ENCODE peak calls at places on chromosomes 5 and 9, in five cellular contexts. Q is AG10803, A is nephron progenitor cell, M is BJ, D is stomach. S is an unnamed sample.

GRCh38 chr9:23556459-23556858 is 269.6 kb downstream of the ELAVL2 start:
- DNase-seq in Q (no peak), A (no peak), M (no peak), D (no peak), S (no peak)

GRCh38 chr9:134223091-134223490 is 58.7 kb upstream of the RNU6ATAC start:
- DNase-seq in Q (no peak), A (no peak), M (no peak), D (no peak), S (no peak)

GRCh38 chr5:173909205-173909604 is 21.1 kb downstream of the CPEB4 start:
- DNase-seq in Q (no peak), A (no peak), M (no peak), D (no peak), S (no peak)

GRCh38 chr9:99433555-99433954 is 211.5 kb downstream of the SEC61B start:
- DNase-seq in Q (peak; percentile 75), A (no peak), M (peak; percentile 75), D (no peak), S (peak; percentile 69)

GRCh38 chr5:176438959-176439757 is 9.0 kb upstream of the FAF2 start:
- DNase-seq in Q (peak; percentile 62), A (no peak), M (no peak), D (no peak), S (no peak)

GRCh38 chr5:150122158-150122510 is 33.5 kb downstream of the PDGFRB start:
- DNase-seq in Q (no peak), A (no peak), M (no peak), D (peak; percentile 49), S (peak; percentile 90)

GRCh38 chr9:114893622-114894021 is 36.8 kb downstream of the TNFSF8 start:
- DNase-seq in Q (no peak), A (no peak), M (no peak), D (no peak), S (no peak)

GRCh38 chr9:122930541-122930932 is 775 bp downstream of the ZBTB26 start:
- DNase-seq in Q (no peak), A (no peak), M (no peak), D (no peak), S (no peak)

GRCh38 chr9:101445353-101446029 is 9.9 kb upstream of the ALDOB start:
- DNase-seq in Q (peak; percentile 26), A (no peak), M (no peak), D (no peak), S (no peak)

GRCh38 chr9:69861011-69861410 is 40.4 kb downstream of the CFAP95 start:
- DNase-seq in Q (no peak), A (no peak), M (no peak), D (no peak), S (no peak)

GRCh38 chr9:113558632-113559502 is 95.3 kb downstream of the RGS3 start:
- DNase-seq in Q (peak; percentile 69), A (no peak), M (no peak), D (peak; percentile 87), S (no peak)

GRCh38 chr9:17613723-17614122 is 34.9 kb downstream of the SH3GL2 start:
- DNase-seq in Q (peak; percentile 13), A (no peak), M (peak; percentile 70), D (no peak), S (no peak)

GRCh38 chr5:14204785-14205321 is 61.7 kb downstream of the TRIO start:
- DNase-seq in Q (peak; percentile 87), A (no peak), M (peak; percentile 35), D (peak; percentile 44), S (no peak)

GRCh38 chr5:5145651-5146529 is 5.8 kb downstream of the ADAMTS16 start:
- DNase-seq in Q (peak; percentile 13), A (no peak), M (peak; percentile 13), D (no peak), S (no peak)

GRCh38 chr5:14528926-14529325 is 52.7 kb upstream of the OTULINL start:
- DNase-seq in Q (no peak), A (no peak), M (no peak), D (no peak), S (no peak)

GRCh38 chr5:52560366-52560765 is 227.3 kb upstream of the ITGA1 start:
- DNase-seq in Q (peak; percentile 3), A (no peak), M (no peak), D (no peak), S (no peak)

GRCh38 chr9:124410321-124410913 is 4.8 kb downstream of the PSMB7 start:
- DNase-seq in Q (no peak), A (no peak), M (no peak), D (no peak), S (no peak)
- TF ChIP-seq CTCF in Q (peak; percentile 41), A (peak; percentile 39), M (peak; percentile 30), D (peak; percentile 15), S (peak; percentile 20)

GRCh38 chr5:67494186-67494842 is 297.7 kb upstream of the CD180 start:
- DNase-seq in Q (no peak), A (no peak), M (no peak), D (no peak), S (no peak)

GRCh38 chr5:67495072-67495471 is 298.5 kb upstream of the CD180 start:
- DNase-seq in Q (no peak), A (no peak), M (no peak), D (no peak), S (no peak)

GRCh38 chr5:67496051-67496450 is 299.5 kb upstream of the CD180 start:
- DNase-seq in Q (no peak), A (no peak), M (no peak), D (no peak), S (no peak)

GRCh38 chr5:67490543-67491321 is 294.1 kb upstream of the CD180 start:
- DNase-seq in Q (peak; percentile 44), A (no peak), M (no peak), D (no peak), S (no peak)

DNA sequence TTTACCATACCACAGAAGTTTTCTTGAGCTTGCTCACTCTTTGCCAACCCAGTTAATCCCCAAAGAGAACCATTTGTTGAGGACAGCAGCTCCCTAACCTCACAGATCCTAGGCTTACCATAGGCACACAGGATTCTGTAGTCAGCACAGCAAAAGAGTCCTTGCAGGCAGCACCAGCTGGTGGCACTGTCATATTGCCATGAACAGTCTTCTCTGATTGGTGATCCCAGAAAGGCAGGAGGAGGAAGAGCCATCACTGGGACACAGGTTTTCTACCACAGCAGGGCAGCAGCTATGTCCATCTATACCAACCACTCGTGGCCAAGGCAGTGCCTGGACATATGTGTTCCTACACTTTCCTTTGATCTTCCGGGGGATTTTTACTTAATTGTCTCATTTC is 297.1 kb upstream of the CD180 start:
- DNase-seq in Q (peak; percentile 29), A (no peak), M (no peak), D (peak; percentile 37), S (peak; percentile 6)
- TF ChIP-seq CTCF in Q (peak; percentile 34), A (no peak), M (peak; percentile 24), D (peak; percentile 31), S (peak; percentile 43)

GRCh38 chr5:78760411-78761169 is 112.0 kb upstream of the LHFPL2 start:
- DNase-seq in Q (no peak), A (no peak), M (no peak), D (no peak), S (no peak)
- TF ChIP-seq CTCF in Q (peak; percentile 24), A (no peak), M (no peak), D (no peak), S (peak; percentile 50)

DNA sequence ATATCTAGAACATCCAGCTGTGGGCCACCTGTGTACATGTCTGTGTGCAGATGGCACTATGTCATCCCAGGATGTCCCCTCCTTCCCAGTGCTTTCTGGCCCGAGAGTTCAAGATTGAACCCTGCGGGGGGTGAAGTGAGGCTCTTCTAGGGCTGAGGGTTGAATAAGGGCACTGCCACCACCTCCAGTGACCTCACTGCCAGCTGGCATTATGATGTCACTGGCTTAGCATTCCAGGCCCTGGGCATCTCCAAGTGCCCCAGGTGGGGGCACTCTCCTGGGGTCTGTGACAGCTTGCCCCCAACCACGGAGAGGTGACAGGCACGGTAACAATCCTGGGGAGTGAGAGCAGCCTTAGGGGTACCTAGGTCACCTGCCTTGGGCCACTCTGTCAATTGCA is 27.1 kb downstream of the CXXC5 start:
- DNase-seq in Q (no peak), A (no peak), M (no peak), D (no peak), S (no peak)
- TF ChIP-seq CTCF in Q (no peak), A (no peak), M (no peak), D (no peak), S (no peak)

GRCh38 chr5:159336586-159337290 is 6.5 kb upstream of the IL12B start:
- DNase-seq in Q (no peak), A (no peak), M (no peak), D (no peak), S (no peak)

GRCh38 chr5:159330131-159330530 is at the start of gene IL12B:
- DNase-seq in Q (peak; percentile 44), A (no peak), M (no peak), D (no peak), S (no peak)

GRCh38 chr5:159332800-159333563 is 2.7 kb upstream of the IL12B start:
- DNase-seq in Q (no peak), A (no peak), M (no peak), D (no peak), S (peak; percentile 34)

GRCh38 chr5:159331099-159331973 is 1.0 kb upstream of the IL12B start:
- DNase-seq in Q (peak; percentile 25), A (peak; percentile 88), M (no peak), D (peak; percentile 68), S (peak; percentile 71)
- TF ChIP-seq CTCF in Q (peak; percentile 55), A (peak; percentile 75), M (peak; percentile 87), D (peak; percentile 64), S (peak; percentile 87)

GRCh38 chr5:155263381-155263780 is 249.8 kb downstream of the KIF4B start:
- DNase-seq in Q (peak; percentile 11), A (no peak), M (no peak), D (no peak), S (no peak)

GRCh38 chr5:155264809-155265208 is 251.3 kb downstream of the KIF4B start:
- DNase-seq in Q (no peak), A (no peak), M (no peak), D (no peak), S (no peak)

GRCh38 chr5:155259648-155260047 is 246.1 kb downstream of the KIF4B start:
- DNase-seq in Q (no peak), A (no peak), M (no peak), D (no peak), S (no peak)

GRCh38 chr5:155258139-155258538 is 244.6 kb downstream of the KIF4B start:
- DNase-seq in Q (no peak), A (no peak), M (no peak), D (no peak), S (no peak)

DNA sequence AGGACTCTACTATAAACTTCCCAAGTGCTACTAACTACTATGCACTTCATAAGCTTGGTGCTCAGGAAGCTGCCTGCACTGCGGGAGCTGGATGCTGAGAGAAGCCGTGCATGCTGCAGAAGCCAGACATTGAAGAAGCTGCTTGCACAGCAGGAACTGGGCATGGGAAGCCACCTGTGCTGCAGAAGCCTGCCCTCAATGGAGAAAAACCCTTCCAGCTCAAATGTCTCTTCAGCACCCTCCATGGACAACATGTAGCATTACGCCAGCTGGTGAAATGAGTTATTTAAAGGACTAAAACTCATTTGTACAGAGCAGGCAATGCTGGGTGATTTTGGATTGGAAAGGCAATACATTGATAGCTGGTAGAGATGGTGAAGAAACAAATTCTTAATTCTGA is 247.2 kb downstream of the KIF4B start:
- DNase-seq in Q (no peak), A (no peak), M (no peak), D (no peak), S (peak; percentile 23)
- TF ChIP-seq CTCF in Q (no peak), A (peak; percentile 36), M (no peak), D (no peak), S (peak; percentile 14)

S was measured in GM13977.